ENCODE peak calls at places on chromosomes 16 and 17, in five cellular contexts. J, I, N, W and C are unnamed samples.
A peak's percentile ranks its signal among the peaks of the same experiment; 100 is the strongest.

GRCh38 chr17:57207396-57207795 is 48.9 kb upstream of the MSI2 start:
- DNase-seq in N (no peak), I (no peak), W (no peak), J (no peak), C (no peak)

GRCh38 chr17:1978396-1978962 is 46.7 kb downstream of the RTN4RL1 start:
- DNase-seq in N (no peak), W (no peak), J (no peak), I (no peak), C (no peak)

GRCh38 chr17:70608957-70609356 is 439.6 kb downstream of the KCNJ2 start:
- DNase-seq in J (no peak), I (no peak), N (no peak), W (no peak), C (no peak)

GRCh38 chr17:2034806-2035548 is 5.0 kb downstream of the DPH1 start:
- DNase-seq in W (no peak), I (no peak), N (no peak), J (no peak), C (no peak)

GRCh38 chr16:51697454-51697853 is 546.4 kb upstream of the SALL1 start:
- DNase-seq in N (no peak), W (no peak), J (no peak), I (no peak), C (no peak)

GRCh38 chr16:85752511-85753420 is 1.9 kb upstream of the C16orf74 start:
- DNase-seq in N (peak; percentile 49), J (peak; percentile 54), W (no peak), I (no peak), C (no peak)

GRCh38 chr17:42651392-42651791 is 7.7 kb upstream of the TUBG2 start:
- DNase-seq in N (no peak), J (no peak), W (no peak), I (no peak), C (no peak)

GRCh38 chr17:16287563-16288027 is 65.7 kb downstream of the CENPV start:
- DNase-seq in N (peak; percentile 48), I (no peak), W (peak; percentile 80), J (no peak), C (no peak)

GRCh38 chr17:38815576-38816193 is 9.4 kb downstream of the CWC25 start:
- DNase-seq in I (no peak), J (no peak), N (no peak), W (no peak), C (no peak)

GRCh38 chr17:68172461-68172954 is 75.3 kb upstream of the AMZ2 start:
- DNase-seq in I (no peak), W (no peak), N (peak; percentile 67), J (peak; percentile 77), C (no peak)

GRCh38 chr17:82927661-82928601 is 88.1 kb upstream of the ZNF750 start:
- DNase-seq in I (no peak), J (no peak), N (no peak), W (no peak), C (no peak)

GRCh38 chr17:66541461-66542182 is 239.2 kb downstream of the PRKCA start:
- DNase-seq in I (no peak), N (no peak), W (peak; percentile 40), J (peak; percentile 36), C (no peak)

GRCh38 chr16:30619207-30619606 is 9.0 kb upstream of the ZNF689 start:
- DNase-seq in J (no peak), I (no peak), W (no peak), N (no peak), C (no peak)

GRCh38 chr16:52469775-52470174 is 77.2 kb downstream of the TOX3 start:
- DNase-seq in I (no peak), N (peak; percentile 38), J (no peak), W (no peak), C (no peak)

GRCh38 chr16:80711406-80711805 is 93.0 kb downstream of the CDYL2 start:
- DNase-seq in N (no peak), W (no peak), J (no peak), I (no peak), C (no peak)

GRCh38 chr17:43626066-43626465 is 35.7 kb downstream of the MEOX1 start:
- DNase-seq in N (no peak), J (no peak), W (no peak), I (no peak), C (no peak)

GRCh38 chr17:77697480-77698400 is 260.8 kb upstream of the TNRC6C start:
- DNase-seq in W (no peak), J (peak; percentile 45), I (no peak), N (no peak), C (no peak)

GRCh38 chr16:21053595-21053994 is 97.1 kb downstream of the DNAH3 start:
- DNase-seq in N (no peak), J (no peak), I (no peak), W (no peak), C (no peak)

GRCh38 chr17:50774225-50774803 is 7.0 kb upstream of the ANKRD40CL start:
- DNase-seq in W (no peak), J (no peak), I (no peak), N (no peak), C (no peak)

GRCh38 chr17:10051112-10051511 is 146.0 kb upstream of the RCVRN start:
- DNase-seq in I (no peak), N (no peak), J (no peak), W (no peak), C (no peak)

GRCh38 chr16:85181739-85182129 is 69.5 kb upstream of the CIBAR2 start:
- DNase-seq in W (no peak), I (no peak), N (peak; percentile 60), J (no peak), C (no peak)

GRCh38 chr17:65359016-65359415 is 202.4 kb downstream of the AXIN2 start:
- DNase-seq in W (no peak), N (no peak), I (no peak), J (no peak), C (no peak)

GRCh38 chr17:31449746-31450145 is 58.3 kb downstream of the RAB11FIP4 start:
- DNase-seq in I (no peak), N (no peak), J (no peak), W (no peak), C (no peak)

GRCh38 chr16:10741844-10742243 is 1.8 kb upstream of the NUBP1 start:
- DNase-seq in J (peak; percentile 76), W (no peak), I (no peak), N (no peak), C (no peak)

GRCh38 chr17:4229627-4230026 is 34.2 kb downstream of the ANKFY1 start:
- DNase-seq in W (no peak), J (no peak), I (no peak), N (no peak), C (no peak)

GRCh38 chr17:63445571-63446217 is 412 bp downstream of the CYB561 start:
- DNase-seq in J (peak; percentile 94), N (no peak), I (no peak), W (no peak), C (peak; percentile 88)

GRCh38 chr17:82297280-82297803 is 20.1 kb downstream of the CD7 start:
- DNase-seq in N (no peak), J (peak; percentile 54), I (no peak), W (peak; percentile 50), C (no peak)

GRCh38 chr16:29756654-29757053 is 10.9 kb upstream of the C16orf54 start:
- DNase-seq in N (no peak), W (no peak), I (no peak), J (no peak), C (no peak)

GRCh38 chr17:76122411-76123126 is 18.5 kb downstream of the FOXJ1 start:
- DNase-seq in I (no peak), N (no peak), J (peak; percentile 48), W (no peak), C (peak; percentile 15)

GRCh38 chr16:29644338-29644857 is 18.6 kb upstream of the SPN start:
- DNase-seq in W (peak; percentile 88), N (no peak), I (no peak), J (no peak), C (no peak)

GRCh38 chr16:75279277-75279676 is 27.9 kb upstream of the BCAR1 start:
- DNase-seq in I (no peak), J (no peak), N (no peak), W (no peak), C (no peak)

GRCh38 chr16:56189990-56190902 is 1.0 kb upstream of the GNAO1 start:
- DNase-seq in J (peak; percentile 58), I (no peak), N (no peak), W (no peak), C (no peak)

GRCh38 chr17:28086519-28086918 is 44.0 kb downstream of the NLK start:
- DNase-seq in W (no peak), J (no peak), I (no peak), N (no peak), C (no peak)

GRCh38 chr16:66020061-66020460 is 346.4 kb upstream of the CDH5 start:
- DNase-seq in J (no peak), I (no peak), N (no peak), W (no peak), C (no peak)

GRCh38 chr17:11940904-11941303 is 56.4 kb downstream of the ZNF18 start:
- DNase-seq in W (no peak), J (no peak), N (no peak), I (no peak), C (no peak)
- TF ChIP-seq TAF1 in W (no peak), J (no peak), N (no peak), I (no peak), C (no peak)

GRCh38 chr16:69858196-69859104 is 92.7 kb upstream of the CLEC18A start:
- DNase-seq in J (no peak), N (peak; percentile 54), W (no peak), I (no peak), C (no peak)

GRCh38 chr16:69852815-69853214 is 90.7 kb downstream of the WWP2 start:
- DNase-seq in W (no peak), J (no peak), I (no peak), N (no peak), C (no peak)

GRCh38 chr16:69853481-69853880 is 91.3 kb downstream of the WWP2 start:
- DNase-seq in J (no peak), I (no peak), W (no peak), N (no peak), C (no peak)

GRCh38 chr16:69859105-69859969 is 91.8 kb upstream of the CLEC18A start:
- DNase-seq in N (peak; percentile 93), J (peak; percentile 36), W (no peak), I (peak; percentile 25), C (no peak)

GRCh38 chr16:69855587-69855986 is 93.5 kb downstream of the WWP2 start:
- DNase-seq in N (no peak), J (no peak), W (no peak), I (no peak), C (no peak)
- TF ChIP-seq TAF1 in N (no peak), J (no peak), W (no peak), I (no peak), C (no peak)

GRCh38 chr17:29588017-29588557 is 1.4 kb downstream of the GIT1 start:
- DNase-seq in J (no peak), N (no peak), I (no peak), W (no peak), C (no peak)
- TF ChIP-seq TAF1 in J (no peak), N (no peak), I (no peak), W (no peak), C (no peak)

DNA sequence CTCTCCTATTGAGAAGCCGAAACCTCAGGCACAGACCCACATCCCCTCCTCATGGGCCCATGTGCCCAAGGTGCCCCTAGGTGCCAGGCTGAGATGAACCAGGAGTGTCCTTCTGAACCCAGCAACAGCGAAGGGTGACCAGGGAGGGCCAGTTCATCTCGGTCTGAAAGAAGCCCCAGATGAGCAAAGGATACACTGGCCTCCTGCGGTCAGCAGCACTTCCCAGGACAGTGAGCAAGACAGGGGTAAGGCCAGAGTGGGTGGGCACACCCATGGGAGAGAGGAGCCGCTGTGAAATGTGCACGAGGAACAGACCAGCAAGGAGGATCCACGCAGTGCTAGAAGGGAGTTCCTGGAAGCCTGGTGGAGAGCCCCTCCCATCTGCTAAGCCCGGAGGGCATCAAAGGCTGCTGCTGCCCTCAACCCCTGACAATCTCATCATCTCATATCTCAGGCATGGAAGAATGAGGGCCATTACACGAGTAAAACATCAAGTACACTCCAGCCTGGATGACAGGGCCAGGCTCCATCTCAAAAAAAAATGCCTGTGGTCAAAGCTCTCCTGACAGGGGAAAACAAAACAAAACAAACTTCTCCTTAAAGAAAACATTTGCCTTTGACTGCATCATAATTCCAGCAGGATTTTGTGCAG is 3.3 kb upstream of the HBZ start:
- DNase-seq in N (no peak), W (no peak), I (no peak), J (peak; percentile 75), C (no peak)
- TF ChIP-seq TAF1 in N (no peak), W (no peak), I (no peak), J (no peak), C (no peak)